ENCODE peak calls at places on chromosomes 4 and X, in five cellular contexts. P is HFF-Myc, B is naive B cell, S is PC-9, K is putamen. X is an unnamed sample.

GRCh38 chr4:24743931-24744330 is 51.4 kb upstream of the SOD3 start:
- DNase-seq in S (no peak), B (no peak), K (no peak), P (no peak), X (peak)

GRCh38 chrX:100962811-100963210 is 6.7 kb upstream of the ARL13A start:
- DNase-seq in B (no peak), P (no peak), S (no peak), K (no peak), X (no peak)

GRCh38 chr4:148017801-148018200 is 285.9 kb downstream of the ARHGAP10 start:
- DNase-seq in P (no peak), B (no peak), S (no peak), K (no peak), X (peak)

GRCh38 chr4:68074397-68074796 is 55.3 kb downstream of the TMPRSS11F start:
- DNase-seq in P (no peak), B (no peak), K (no peak), S (peak), X (peak)

GRCh38 chr4:159134422-159134821 is 31.5 kb downstream of the RAPGEF2 start:
- DNase-seq in S (no peak), B (no peak), P (no peak), K (no peak), X (no peak)

GRCh38 chr4:169115897-169116254 is 105.8 kb upstream of the CBR4 start:
- DNase-seq in P (peak), S (peak), K (peak), B (no peak), X (peak)

GRCh38 chr4:55172694-55173287 is 47.4 kb upstream of the KDR start:
- DNase-seq in B (no peak), K (no peak), S (no peak), P (no peak), X (no peak)

GRCh38 chr4:156242390-156242789 is 288.7 kb upstream of the CTSO start:
- DNase-seq in K (peak), S (no peak), B (no peak), P (no peak), X (peak)

GRCh38 chr4:168263039-168263438 is 55.5 kb downstream of the DDX60 start:
- DNase-seq in S (no peak), P (no peak), K (no peak), B (no peak), X (no peak)

GRCh38 chr4:67533112-67533511 is 12.2 kb downstream of the CENPC start:
- DNase-seq in S (no peak), K (no peak), P (no peak), B (no peak), X (no peak)